ENCODE peak calls at places on chromosomes 2 and 18, in nine cellular contexts. B is right atrium auricular region, E is spleen, D is mammary epithelial cell, T is Peyer's patch, H is stomach, F is Caco-2, S is left lung, G is endodermal cell. A is an unnamed sample. For H3K4me1, the result is how much of the 10 kb centered on the place peaks cover.

GRCh38 chr2:75654012-75654411 is 7.4 kb downstream of the MRPL19 start:
- DNase-seq in B (no peak), E (no peak), D (no peak), T (no peak), H (no peak), F (no peak), S (no peak), G (no peak), A (no peak)

GRCh38 chr2:191679818-191680600 is 2.1 kb downstream of the NABP1 start:
- DNase-seq in B (no peak), E (no peak), D (peak), T (no peak), H (no peak), F (no peak), S (no peak), G (no peak), A (no peak)

GRCh38 chr2:195364015-195364965 is 292.7 kb upstream of the SLC39A10 start:
- DNase-seq in B (no peak), E (no peak), D (peak), T (no peak), H (no peak), F (no peak), S (no peak), G (no peak), A (no peak)

GRCh38 chr2:238379096-238379810 is 47.5 kb upstream of the ASB1 start:
- DNase-seq in B (no peak), E (no peak), D (peak), T (no peak), H (peak), F (no peak), S (peak), G (no peak), A (no peak)

GRCh38 chr2:218898109-218898878 is 17.6 kb downstream of the WNT10A start:
- DNase-seq in B (peak), E (peak), D (peak), T (peak), H (peak), F (peak), S (peak), G (peak), A (peak)

GRCh38 chr2:55595536-55595935 is 21.9 kb downstream of the PPP4R3B start:
- DNase-seq in B (no peak), E (no peak), D (no peak), T (no peak), H (no peak), F (no peak), S (no peak), G (no peak), A (no peak)

GRCh38 chr2:126889071-126889470 is 9.6 kb upstream of the TEX51 start:
- DNase-seq in B (no peak), E (peak), D (no peak), T (peak), H (no peak), F (peak), S (no peak), G (peak), A (no peak)

GRCh38 chr18:55780591-55781071 is 192.6 kb upstream of the TCF4 start:
- DNase-seq in B (no peak), E (no peak), D (no peak), T (no peak), H (no peak), F (no peak), S (no peak), G (no peak), A (no peak)

GRCh38 chr2:221377061-221377460 is 195.0 kb downstream of the EPHA4 start:
- DNase-seq in B (no peak), E (no peak), D (no peak), T (no peak), H (no peak), F (no peak), S (no peak), G (no peak), A (no peak)

GRCh38 chr2:148969585-148970180 is 68.8 kb upstream of the LYPD6B start:
- DNase-seq in B (no peak), E (no peak), D (no peak), T (no peak), H (no peak), F (no peak), S (no peak), G (no peak), A (no peak)

GRCh38 chr18:22166070-22166972 is 3.1 kb upstream of the GATA6 start:
- DNase-seq in B (peak), E (peak), D (no peak), T (peak), H (peak), F (no peak), S (peak), G (peak), A (peak)

GRCh38 chr2:28635251-28635650 is 116.4 kb upstream of the PPP1CB start:
- DNase-seq in B (peak), E (no peak), D (no peak), T (peak), H (peak), F (no peak), S (no peak), G (no peak), A (no peak)

GRCh38 chr2:174025271-174026121 is 60.3 kb upstream of the SP3 start:
- DNase-seq in B (peak), E (no peak), D (no peak), T (peak), H (peak), F (no peak), S (peak), G (no peak), A (peak)

GRCh38 chr2:112187805-112188596 is 49.8 kb downstream of the FBLN7 start:
- DNase-seq in B (no peak), E (no peak), D (peak), T (peak), H (no peak), F (no peak), S (no peak), G (no peak), A (no peak)

GRCh38 chr18:59386909-59387515 is 27.9 kb upstream of the LMAN1 start:
- DNase-seq in B (no peak), E (no peak), D (no peak), T (no peak), H (no peak), F (no peak), S (no peak), G (peak), A (no peak)

GRCh38 chr2:9897331-9897737 is 54.1 kb downstream of the TAF1B start:
- DNase-seq in B (peak), E (no peak), D (peak), T (peak), H (peak), F (no peak), S (peak), G (no peak), A (peak)

GRCh38 chr2:240573071-240573515 is 4.8 kb downstream of the RNPEPL1 start:
- DNase-seq in B (no peak), E (peak), D (no peak), T (peak), H (no peak), F (no peak), S (no peak), G (no peak), A (peak)

GRCh38 chr2:200418399-200418798 is 91.5 kb downstream of the KCTD18 start:
- DNase-seq in B (no peak), E (no peak), D (no peak), T (no peak), H (no peak), F (no peak), S (no peak), G (no peak), A (no peak)

GRCh38 chr2:23476786-23477185 is 91.8 kb downstream of the KLHL29 start:
- DNase-seq in B (no peak), E (no peak), D (no peak), T (no peak), H (no peak), F (no peak), S (peak), G (peak), A (no peak)

GRCh38 chr2:58042486-58042970 is 4.1 kb upstream of the VRK2 start:
- DNase-seq in B (no peak), E (no peak), D (peak), T (no peak), H (no peak), F (no peak), S (no peak), G (no peak), A (no peak)

GRCh38 chr2:27582129-27582694 is 630 bp upstream of the ZNF512 start:
- DNase-seq in B (no peak), E (peak), D (no peak), T (no peak), H (no peak), F (no peak), S (no peak), G (no peak), A (no peak)

GRCh38 chr2:27583390-27583915 is 611 bp downstream of the ZNF512 start:
- DNase-seq in B (no peak), E (no peak), D (no peak), T (no peak), H (no peak), F (no peak), S (no peak), G (no peak), A (no peak)

GRCh38 chr2:27582695-27583389 is at the start of gene ZNF512:
- DNase-seq in B (peak), E (peak), D (peak), T (peak), H (peak), F (peak), S (peak), G (peak), A (peak)

GRCh38 chr2:27587025-27587424 is 4.2 kb downstream of the ZNF512 start:
- DNase-seq in B (no peak), E (no peak), D (peak), T (no peak), H (no peak), F (no peak), S (no peak), G (no peak), A (no peak)

GRCh38 chr2:27584597-27584996 is 1.8 kb downstream of the ZNF512 start:
- DNase-seq in B (no peak), E (no peak), D (no peak), T (no peak), H (no peak), F (no peak), S (no peak), G (no peak), A (no peak)
- H3K4me1 ChIP-seq in B (under half), E (under half), D (under half), T (under half), H (under half), F (under half), S (under half), G (under half), A (under half)

GRCh38 chr2:73290049-73290839 is 3.1 kb downstream of the EGR4 start:
- DNase-seq in B (no peak), E (no peak), D (peak), T (peak), H (no peak), F (peak), S (no peak), G (peak), A (no peak)
- TF ChIP-seq CTCF in B (no peak), E (peak), D (peak), T (peak), H (no peak), F (peak), S (peak), G (peak), A (peak)

GRCh38 chr18:28078298-28078697 is 98.6 kb downstream of the CDH2 start:
- DNase-seq in B (no peak), E (no peak), D (no peak), T (no peak), H (no peak), F (no peak), S (no peak), G (no peak), A (no peak)
- H3K4me1 ChIP-seq in B (under half), E (under half), D (under half), T (under half), H (under half), F (under half), S (under half), G (under half), A (half or more)

GRCh38 chr2:160408575-160409291 is 84.9 kb downstream of the RBMS1 start:
- DNase-seq in B (no peak), E (peak), D (no peak), T (no peak), H (no peak), F (no peak), S (no peak), G (peak), A (no peak)
- TF ChIP-seq CTCF in B (no peak), E (no peak), D (no peak), T (no peak), H (no peak), F (no peak), S (no peak), G (peak), A (peak)

DNA sequence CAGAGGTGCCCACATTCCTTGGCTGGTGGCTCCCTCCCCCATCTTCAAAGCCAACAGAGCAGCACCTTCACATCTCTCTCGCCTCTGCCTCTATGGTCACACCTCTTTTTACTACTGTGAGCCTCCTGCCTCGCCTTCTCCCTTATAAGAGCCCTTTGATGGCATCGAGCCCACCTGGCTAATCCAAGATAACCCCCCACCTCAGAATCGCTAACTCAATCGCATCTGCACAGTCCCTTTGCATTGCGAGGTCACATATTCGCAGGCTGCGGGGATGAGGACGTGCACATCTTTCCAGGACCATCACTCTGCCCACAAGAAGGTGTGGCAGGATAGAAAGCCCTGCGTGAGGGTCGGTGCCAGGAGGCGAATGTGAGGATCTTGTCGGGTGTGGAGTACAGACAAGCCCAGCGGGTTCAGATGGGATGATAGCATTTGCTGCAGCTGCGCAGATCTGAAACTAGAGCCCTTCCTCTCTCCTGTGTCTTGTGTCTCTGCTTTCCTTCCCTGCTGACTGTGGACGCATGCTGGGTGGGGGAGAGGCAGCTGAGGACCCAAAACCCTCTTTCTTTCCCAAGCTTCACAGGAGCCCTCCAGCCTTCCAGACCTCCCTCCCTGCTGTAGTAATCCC is 148.3 kb upstream of the HDAC4 start:
- DNase-seq in B (no peak), E (peak), D (no peak), T (no peak), H (no peak), F (no peak), S (no peak), G (no peak), A (no peak)
- H3K4me1 ChIP-seq in B (under half), E (under half), D (under half), T (under half), H (under half), F (under half), S (under half), G (under half), A (under half)

GRCh38 chr2:117707874-117708273 is 106.6 kb upstream of the DDX18 start:
- DNase-seq in B (no peak), E (no peak), D (no peak), T (no peak), H (no peak), F (no peak), S (no peak), G (no peak), A (no peak)

GRCh38 chr2:117698819-117699218 is 115.7 kb upstream of the DDX18 start:
- DNase-seq in B (no peak), E (no peak), D (no peak), T (no peak), H (no peak), F (no peak), S (no peak), G (no peak), A (no peak)

GRCh38 chr2:117702098-117702497 is 112.4 kb upstream of the DDX18 start:
- DNase-seq in B (no peak), E (no peak), D (no peak), T (no peak), H (no peak), F (no peak), S (no peak), G (no peak), A (no peak)

GRCh38 chr2:117704818-117705217 is 109.7 kb upstream of the DDX18 start:
- DNase-seq in B (no peak), E (no peak), D (no peak), T (no peak), H (no peak), F (no peak), S (no peak), G (no peak), A (no peak)

DNA sequence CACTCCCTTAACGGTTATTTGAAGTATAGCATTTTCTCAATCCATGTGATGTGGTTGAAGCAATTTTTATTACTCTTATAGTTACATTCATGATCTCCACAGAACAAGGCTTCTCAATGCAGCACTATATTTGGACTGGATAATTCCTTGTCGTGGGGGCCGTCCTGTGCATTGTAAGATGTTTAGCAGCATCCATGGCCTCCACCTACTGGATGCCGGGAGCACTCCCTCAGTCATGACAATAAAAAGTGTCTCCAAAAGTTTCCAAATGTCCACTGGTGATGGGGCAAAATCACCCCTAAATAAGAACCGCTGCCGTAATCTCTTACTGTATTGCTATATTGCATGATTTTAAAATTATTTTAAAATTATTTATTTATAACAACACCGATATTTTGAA is 110.6 kb upstream of the DDX18 start:
- DNase-seq in B (no peak), E (no peak), D (no peak), T (no peak), H (no peak), F (no peak), S (no peak), G (no peak), A (no peak)
- TF ChIP-seq CTCF in B (no peak), E (no peak), D (no peak), T (no peak), H (no peak), F (peak), S (no peak), G (peak), A (no peak)

GRCh38 chr18:48844271-48844670 is 106.5 kb downstream of the SMAD7 start:
- DNase-seq in B (no peak), E (peak), D (no peak), T (no peak), H (no peak), F (no peak), S (peak), G (no peak), A (no peak)
- H3K4me1 ChIP-seq in B (half or more), E (under half), D (under half), T (under half), H (under half), F (under half), S (under half), G (under half), A (half or more)

GRCh38 chr18:44723366-44723765 is 42.7 kb downstream of the SETBP1 start:
- DNase-seq in B (no peak), E (no peak), D (no peak), T (no peak), H (no peak), F (no peak), S (no peak), G (no peak), A (no peak)
- TF ChIP-seq CTCF in B (no peak), E (no peak), D (no peak), T (no peak), H (no peak), F (no peak), S (no peak), G (no peak), A (no peak)

GRCh38 chr18:79399275-79400081 is 3.7 kb downstream of the NFATC1 start:
- DNase-seq in B (no peak), E (peak), D (no peak), T (peak), H (no peak), F (no peak), S (peak), G (peak), A (peak)
- H3K4me1 ChIP-seq in B (half or more), E (half or more), D (under half), T (under half), H (half or more), F (under half), S (under half), G (under half), A (half or more)

GRCh38 chr2:188414412-188414811 is 122.7 kb downstream of the GULP1 start:
- DNase-seq in B (no peak), E (no peak), D (no peak), T (no peak), H (no peak), F (no peak), S (no peak), G (no peak), A (no peak)
- TF ChIP-seq CTCF in B (no peak), E (no peak), D (no peak), T (no peak), H (no peak), F (no peak), S (no peak), G (no peak), A (no peak)